ENCODE peak calls at places on chromosomes 12 and 14, in six cellular contexts. M, C, B, X, W and E are unnamed samples.

GRCh38 chr12:116319851-116320621 is 42.5 kb upstream of the MED13L start:
- DNase-seq in M (no peak), C (no peak), B (peak), X (peak), W (peak), E (no peak)

GRCh38 chr12:51820721-51821422 is 27.6 kb downstream of the FIGNL2 start:
- DNase-seq in M (no peak), C (peak), B (peak), X (peak), W (peak), E (peak)

GRCh38 chr14:88554458-88555286 is at the start of gene PTPN21:
- DNase-seq in M (peak), C (no peak), B (peak), X (peak), W (peak), E (peak)

GRCh38 chr14:100844082-100844408 is 18.1 kb downstream of the MEG3 start:
- DNase-seq in M (no peak), C (no peak), B (no peak), X (no peak), W (no peak), E (no peak)

GRCh38 chr12:80659512-80660094 is 47.8 kb upstream of the MYF6 start:
- DNase-seq in M (no peak), C (no peak), B (no peak), X (no peak), W (peak), E (no peak)

GRCh38 chr12:84056-84455 is 17.5 kb downstream of the IQSEC3 start:
- DNase-seq in M (no peak), C (no peak), B (no peak), X (no peak), W (no peak), E (no peak)

GRCh38 chr12:104485651-104486341 is 29.0 kb downstream of the CHST11 start:
- DNase-seq in M (no peak), C (no peak), B (no peak), X (no peak), W (no peak), E (no peak)

GRCh38 chr14:54174437-54174836 is 217.8 kb upstream of the BMP4 start:
- DNase-seq in M (no peak), C (no peak), B (no peak), X (no peak), W (no peak), E (no peak)

GRCh38 chr12:13005649-13006048 is 5.6 kb upstream of the HEBP1 start:
- DNase-seq in M (peak), C (no peak), B (no peak), X (no peak), W (no peak), E (no peak)

GRCh38 chr12:71686658-71687025 is 760 bp downstream of the TMEM19 start:
- DNase-seq in M (no peak), C (no peak), B (no peak), X (no peak), W (peak), E (no peak)

GRCh38 chr14:68786491-68787234 is 6.2 kb downstream of the ZFP36L1 start:
- DNase-seq in M (no peak), C (no peak), B (peak), X (peak), W (peak), E (no peak)

GRCh38 chr14:87952307-87953094 is 40.5 kb downstream of the GALC start:
- DNase-seq in M (no peak), C (no peak), B (no peak), X (no peak), W (no peak), E (no peak)

GRCh38 chr14:63986789-63987533 is 134.2 kb downstream of the SYNE2 start:
- DNase-seq in M (no peak), C (no peak), B (peak), X (no peak), W (peak), E (peak)

GRCh38 chr12:19542606-19543005 is 103.3 kb downstream of the AEBP2 start:
- DNase-seq in M (no peak), C (no peak), B (no peak), X (no peak), W (no peak), E (no peak)

GRCh38 chr12:15883536-15883935 is 1.3 kb downstream of the STRAP start:
- DNase-seq in M (no peak), C (no peak), B (no peak), X (no peak), W (peak), E (no peak)

GRCh38 chr14:63475761-63476160 is 67.4 kb downstream of the PPP2R5E start:
- DNase-seq in M (no peak), C (no peak), B (no peak), X (no peak), W (no peak), E (no peak)

GRCh38 chr12:102876883-102877282 is 40.2 kb downstream of the PAH start:
- DNase-seq in M (no peak), C (no peak), B (no peak), X (no peak), W (no peak), E (no peak)

GRCh38 chr14:36284971-36285595 is 35.4 kb downstream of the MBIP start:
- DNase-seq in M (no peak), C (no peak), B (no peak), X (no peak), W (no peak), E (no peak)

GRCh38 chr12:89217472-89217871 is 134.8 kb downstream of the DUSP6 start:
- DNase-seq in M (no peak), C (no peak), B (no peak), X (no peak), W (no peak), E (no peak)

GRCh38 chr14:73241481-73242165 is 4.3 kb downstream of the PAPLN start:
- DNase-seq in M (no peak), C (no peak), B (no peak), X (no peak), W (no peak), E (no peak)

GRCh38 chr12:50058743-50059312 is 1.4 kb downstream of the ASIC1 start:
- DNase-seq in M (no peak), C (no peak), B (no peak), X (no peak), W (no peak), E (peak)

GRCh38 chr14:58760121-58760520 is 122.4 kb downstream of the DACT1 start:
- DNase-seq in M (no peak), C (no peak), B (no peak), X (no peak), W (no peak), E (no peak)

GRCh38 chr12:132222096-132222807 is 78.0 kb downstream of the NOC4L start:
- DNase-seq in M (peak), C (no peak), B (no peak), X (peak), W (peak), E (no peak)

GRCh38 chr12:61916856-61917255 is 343.3 kb upstream of the USP15 start:
- DNase-seq in M (no peak), C (no peak), B (no peak), X (no peak), W (no peak), E (no peak)

GRCh38 chr12:124125472-124125871 is 152.5 kb downstream of the ZNF664 start:
- DNase-seq in M (no peak), C (no peak), B (peak), X (no peak), W (no peak), E (no peak)

GRCh38 chr14:22836301-22837058 is at the start of gene MMP14:
- DNase-seq in M (no peak), C (no peak), B (peak), X (peak), W (peak), E (peak)

GRCh38 chr12:12439636-12440035 is 82.8 kb downstream of the BORCS5 start:
- DNase-seq in M (peak), C (no peak), B (peak), X (no peak), W (peak), E (peak)

GRCh38 chr14:31937730-31938346 is 139.3 kb upstream of the ARHGAP5 start:
- DNase-seq in M (peak), C (no peak), B (peak), X (peak), W (peak), E (peak)

GRCh38 chr12:80821513-80822000 is 104.8 kb downstream of the MYF5 start:
- DNase-seq in M (no peak), C (no peak), B (no peak), X (no peak), W (no peak), E (no peak)

GRCh38 chr12:78864483-78865296 is at the start of gene SYT1:
- DNase-seq in M (no peak), C (peak), B (peak), X (peak), W (peak), E (no peak)

GRCh38 chr12:41061189-41061588 is 126.9 kb upstream of the PDZRN4 start:
- DNase-seq in M (no peak), C (no peak), B (no peak), X (no peak), W (no peak), E (no peak)

GRCh38 chr12:125092872-125093680 is 27.8 kb downstream of the AACS start:
- DNase-seq in M (peak), C (peak), B (peak), X (no peak), W (peak), E (peak)

GRCh38 chr12:40170593-40170992 is 54.2 kb upstream of the LRRK2 start:
- DNase-seq in M (no peak), C (no peak), B (no peak), X (no peak), W (no peak), E (no peak)

GRCh38 chr12:10901427-10901826 is 7.9 kb downstream of the TAS2R13 start:
- DNase-seq in M (no peak), C (no peak), B (no peak), X (no peak), W (no peak), E (no peak)
- TF ChIP-seq CTCF in M (no peak), C (no peak), B (no peak), X (no peak), W (no peak), E (no peak)

GRCh38 chr14:49852351-49853157 is at the start of gene NEMF:
- DNase-seq in M (peak), C (peak), B (peak), X (peak), W (peak), E (peak)
- TF ChIP-seq CTCF in M (peak), C (peak), B (peak), X (peak), W (peak), E (peak)

GRCh38 chr14:96090441-96091148 is 51.4 kb downstream of the C14orf132 start:
- DNase-seq in M (no peak), C (peak), B (peak), X (no peak), W (peak), E (peak)
- TF ChIP-seq CTCF in M (no peak), C (no peak), B (no peak), X (no peak), W (no peak), E (no peak)

DNA sequence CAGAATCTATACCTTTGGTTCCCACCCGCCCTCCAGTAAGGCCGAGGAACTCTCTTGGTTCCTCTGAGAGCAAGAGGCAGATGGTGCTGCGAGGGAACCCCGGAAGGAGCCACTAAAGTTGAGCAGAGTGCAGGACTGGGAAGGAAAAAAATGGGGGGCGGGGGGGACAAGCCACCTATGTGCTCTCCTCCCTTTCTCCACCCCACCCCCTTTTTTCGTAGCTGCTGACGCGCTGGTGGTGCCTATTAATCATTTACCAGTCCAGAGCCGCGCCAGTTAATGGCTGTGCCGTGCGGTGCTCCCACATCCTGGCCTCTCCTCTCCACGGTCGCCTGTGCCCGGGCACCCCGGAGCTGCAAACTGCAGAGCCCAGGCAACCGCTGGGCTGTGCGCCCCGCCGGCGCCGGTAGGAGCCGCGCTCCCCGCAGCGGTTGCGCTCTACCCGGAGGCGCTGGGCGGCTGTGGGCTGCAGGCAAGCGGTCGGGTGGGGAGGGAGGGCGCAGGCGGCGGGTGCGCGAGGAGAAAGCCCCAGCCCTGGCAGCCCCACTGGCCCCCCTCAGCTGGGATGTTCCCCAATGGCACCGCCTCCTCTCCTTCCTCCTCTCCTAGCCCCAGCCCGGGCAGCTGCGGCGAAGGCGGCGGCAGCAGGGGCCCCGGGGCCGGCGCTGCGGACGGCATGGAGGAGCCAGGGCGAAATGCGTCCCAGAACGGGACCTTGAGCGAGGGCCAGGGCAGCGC is 1.3 kb downstream of the SSTR1 start:
- DNase-seq in M (peak), C (no peak), B (peak), X (no peak), W (peak), E (peak)
- TF ChIP-seq CTCF in M (no peak), C (no peak), B (peak), X (no peak), W (peak), E (no peak)

GRCh38 chr14:55864890-55865655 is 253.1 kb upstream of the PELI2 start:
- DNase-seq in M (no peak), C (no peak), B (no peak), X (no peak), W (no peak), E (no peak)
- TF ChIP-seq CTCF in M (no peak), C (no peak), B (peak), X (no peak), W (no peak), E (no peak)

DNA sequence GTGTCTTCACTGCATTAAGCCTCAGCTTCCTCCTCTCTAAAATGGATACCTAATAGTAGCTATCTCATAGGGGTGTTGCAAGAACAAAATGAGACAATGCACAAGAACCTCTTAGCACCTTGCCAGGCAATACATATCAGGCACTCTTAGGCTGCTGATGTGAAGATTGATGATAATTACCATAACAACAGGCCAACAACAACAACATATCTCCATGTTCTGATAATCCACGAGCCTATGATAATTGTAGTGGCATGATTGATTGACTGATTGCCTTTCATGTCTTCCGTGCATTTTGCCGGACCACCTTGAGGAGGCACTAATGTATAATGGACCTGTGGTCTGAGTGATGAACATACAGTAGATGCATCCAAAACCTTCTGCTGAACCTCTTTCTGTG is 50.7 kb upstream of the WSCD2 start:
- DNase-seq in M (no peak), C (no peak), B (no peak), X (no peak), W (no peak), E (no peak)
- TF ChIP-seq CTCF in M (no peak), C (no peak), B (no peak), X (no peak), W (no peak), E (no peak)

DNA sequence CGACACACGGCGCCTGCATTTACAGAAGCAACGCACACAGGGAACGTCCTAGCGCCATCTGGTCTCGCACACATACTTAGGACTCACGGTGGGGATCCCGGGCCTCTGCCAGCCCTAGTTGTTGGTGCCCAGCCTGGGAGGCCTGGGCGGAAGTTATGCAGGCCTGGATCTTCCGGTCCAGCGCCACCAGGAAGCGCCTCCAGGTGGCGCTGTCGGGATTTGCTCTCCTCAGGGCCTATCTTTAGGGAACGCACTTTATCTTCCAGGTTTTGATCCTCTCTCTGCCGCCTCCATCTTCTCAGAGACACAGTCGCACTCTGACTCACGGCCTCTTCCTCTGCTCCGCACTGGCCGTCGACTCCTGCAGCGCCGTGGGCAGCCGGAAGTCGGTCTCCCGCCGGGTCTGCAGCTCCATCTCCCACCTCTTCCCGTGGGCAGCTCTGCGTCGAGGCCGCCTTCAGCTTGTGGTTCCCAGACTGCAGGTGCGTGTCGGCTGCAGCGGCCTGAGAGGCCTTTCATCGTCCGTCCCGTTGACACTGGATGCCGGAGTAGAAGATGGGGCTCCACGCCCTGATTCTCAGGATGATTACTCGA is 760.4 kb downstream of the TMEM121 start:
- DNase-seq in M (no peak), C (no peak), B (no peak), X (no peak), W (no peak), E (no peak)
- TF ChIP-seq CTCF in M (no peak), C (no peak), B (no peak), X (no peak), W (no peak), E (no peak)

GRCh38 chr12:3197131-3197818 is 120.1 kb downstream of the TSPAN9 start:
- DNase-seq in M (no peak), C (no peak), B (no peak), X (no peak), W (no peak), E (peak)
- TF ChIP-seq CTCF in M (no peak), C (no peak), B (no peak), X (no peak), W (no peak), E (no peak)

DNA sequence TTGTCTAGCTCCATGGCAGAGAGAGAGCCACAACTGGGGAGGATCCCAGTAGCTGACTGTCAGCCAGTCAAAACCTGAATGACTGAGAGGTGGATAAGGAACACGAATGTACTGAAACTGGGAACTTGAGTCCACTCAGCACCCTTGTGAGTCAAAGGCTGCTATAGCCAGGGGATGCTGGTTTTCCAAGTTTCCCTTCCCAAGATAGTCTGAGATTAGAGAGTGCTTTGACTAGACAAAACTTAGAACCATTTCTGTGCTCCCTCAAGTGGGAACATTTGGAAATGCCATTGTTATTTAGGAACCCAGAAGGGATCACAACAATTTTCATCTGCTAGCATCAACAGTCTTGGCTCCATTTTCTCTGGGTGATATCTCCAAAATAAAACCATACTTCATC is 4.0 kb downstream of the PRKAG1 start:
- DNase-seq in M (no peak), C (no peak), B (peak), X (no peak), W (peak), E (no peak)
- TF ChIP-seq CTCF in M (no peak), C (no peak), B (peak), X (no peak), W (peak), E (no peak)

GRCh38 chr12:107925125-107925524 is 150.6 kb downstream of the ASCL4 start:
- DNase-seq in M (no peak), C (no peak), B (no peak), X (no peak), W (no peak), E (no peak)

GRCh38 chr12:107931761-107932160 is 157.3 kb downstream of the ASCL4 start:
- DNase-seq in M (no peak), C (no peak), B (no peak), X (no peak), W (no peak), E (no peak)

DNA sequence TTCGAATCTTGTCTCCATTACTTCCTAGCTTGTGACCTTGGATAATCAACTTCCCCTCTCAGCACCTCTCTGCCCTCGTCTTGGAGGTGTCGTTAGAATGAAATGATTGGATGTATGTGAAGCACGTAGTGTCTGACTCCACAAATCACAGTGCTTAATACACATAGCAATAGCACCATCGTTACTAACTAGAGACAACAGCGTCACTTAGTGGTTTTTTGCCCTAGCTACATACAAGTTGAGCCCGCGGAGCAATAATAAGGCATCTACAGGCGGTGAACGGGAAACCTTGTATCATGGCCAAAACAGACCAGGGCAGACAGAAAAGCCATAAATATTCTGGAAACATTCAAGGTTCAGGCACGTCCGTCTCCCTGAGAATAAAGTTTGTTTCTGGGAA is 154.9 kb downstream of the ASCL4 start:
- DNase-seq in M (no peak), C (no peak), B (peak), X (no peak), W (peak), E (no peak)
- TF ChIP-seq CTCF in M (no peak), C (no peak), B (peak), X (no peak), W (peak), E (no peak)